ENCODE peak calls at places on chromosome 11, in four cellular contexts. Y is GM23338, O is HCT116, T is aorta. A is an unnamed sample. For H3K27me3, the result is how much of the 10 kb centered on the place peaks cover.

GRCh38 chr11:71537537-71537936 is 288 bp upstream of the KRTAP5-8 start:
- DNase-seq in O (no peak), Y (no peak), T (no peak), A (no peak)

GRCh38 chr11:93957553-93957952 is 63.6 kb upstream of the HEPHL1 start:
- DNase-seq in T (no peak), Y (no peak), O (no peak), A (no peak)

GRCh38 chr11:10941429-10941828 is 83.6 kb upstream of the ZBED5 start:
- DNase-seq in O (no peak), Y (no peak), T (no peak), A (peak)

GRCh38 chr11:74437441-74437840 is 29.9 kb downstream of the KCNE3 start:
- DNase-seq in Y (no peak), T (no peak), O (no peak), A (no peak)

GRCh38 chr11:69925366-69926196 is 106.4 kb upstream of the FGF3 start:
- DNase-seq in T (peak), O (no peak), Y (no peak), A (peak)

GRCh38 chr11:69249086-69249640 is 44.8 kb upstream of the MYEOV start:
- DNase-seq in T (no peak), O (no peak), Y (no peak), A (no peak)

GRCh38 chr11:103800406-103801114 is 235.9 kb upstream of the DDI1 start:
- DNase-seq in Y (peak), T (peak), O (no peak), A (no peak)

GRCh38 chr11:8593935-8594909 is at the start of gene STK33:
- DNase-seq in O (peak), T (no peak), Y (peak), A (peak)

GRCh38 chr11:117189191-117189940 is 9.8 kb upstream of the TAGLN start:
- DNase-seq in Y (no peak), T (peak), O (no peak), A (peak)

GRCh38 chr11:13333456-13333957 is 55.9 kb downstream of the BMAL1 start:
- DNase-seq in Y (no peak), T (no peak), O (peak), A (no peak)

GRCh38 chr11:111445586-111445985 is 66.5 kb upstream of the POU2AF1 start:
- DNase-seq in O (no peak), Y (no peak), T (no peak), A (no peak)

GRCh38 chr11:89182773-89183172 is 5.1 kb downstream of the TYR start:
- DNase-seq in T (no peak), O (no peak), Y (no peak), A (no peak)

GRCh38 chr11:123654566-123655081 is at the start of gene SCN3B:
- DNase-seq in T (peak), Y (peak), O (no peak), A (peak)

GRCh38 chr11:19601235-19601634 is 111.4 kb upstream of the NAV2 start:
- DNase-seq in T (no peak), O (no peak), Y (no peak), A (no peak)

GRCh38 chr11:66071326-66071870 is 1.3 kb downstream of the PACS1 start:
- DNase-seq in Y (no peak), O (no peak), T (no peak), A (no peak)

GRCh38 chr11:85717360-85717927 is 31.4 kb upstream of the CCDC89 start:
- DNase-seq in O (no peak), T (no peak), Y (no peak), A (no peak)

GRCh38 chr11:118406599-118407166 is 5.3 kb downstream of the ATP5MG start:
- DNase-seq in Y (no peak), T (no peak), O (no peak), A (no peak)

GRCh38 chr11:74459584-74459983 is 7.8 kb downstream of the KCNE3 start:
- DNase-seq in Y (no peak), O (no peak), T (no peak), A (no peak)

GRCh38 chr11:77195071-77195705 is 67.1 kb downstream of the MYO7A start:
- DNase-seq in T (peak), Y (no peak), O (no peak), A (no peak)

GRCh38 chr11:68211546-68211945 is 1.6 kb downstream of the KMT5B start:
- DNase-seq in Y (no peak), O (no peak), T (no peak), A (peak)

GRCh38 chr11:117734596-117734995 is 62.4 kb downstream of the DSCAML1 start:
- DNase-seq in Y (peak), T (no peak), O (no peak), A (no peak)

GRCh38 chr11:35343033-35343598 is 76.2 kb downstream of the SLC1A2 start:
- DNase-seq in T (no peak), Y (no peak), O (no peak), A (no peak)

GRCh38 chr11:32580967-32581366 is 2.7 kb upstream of the EIF3M start:
- DNase-seq in Y (peak), O (no peak), T (no peak), A (no peak)

GRCh38 chr11:11089805-11090204 is 232.0 kb upstream of the ZBED5 start:
- DNase-seq in O (no peak), T (no peak), Y (no peak), A (no peak)

GRCh38 chr11:74820763-74821162 is 72.1 kb downstream of the RNF169 start:
- DNase-seq in O (no peak), Y (no peak), T (no peak), A (no peak)

GRCh38 chr11:57804466-57804865 is 42.9 kb downstream of the CTNND1 start:
- DNase-seq in T (no peak), Y (no peak), O (no peak), A (no peak)

GRCh38 chr11:20388096-20389055 is 860 bp downstream of the PRMT3 start:
- DNase-seq in Y (no peak), O (no peak), T (no peak), A (no peak)

GRCh38 chr11:4191031-4191571 is 96.5 kb downstream of the RRM1 start:
- DNase-seq in O (no peak), T (peak), Y (no peak), A (no peak)

GRCh38 chr11:72684236-72684912 is 10.2 kb upstream of the PDE2A start:
- DNase-seq in O (peak), T (peak), Y (peak), A (no peak)

GRCh38 chr11:34262601-34263081 is 95.2 kb downstream of the ABTB2 start:
- DNase-seq in Y (no peak), T (no peak), O (no peak), A (no peak)

GRCh38 chr11:132848336-132848735 is 684.0 kb downstream of the OPCML start:
- DNase-seq in T (no peak), O (no peak), Y (no peak), A (no peak)

GRCh38 chr11:15775051-15775541 is 581.2 kb downstream of the SOX6 start:
- DNase-seq in T (no peak), Y (no peak), O (no peak), A (peak)

GRCh38 chr11:68181719-68182451 is 31.2 kb downstream of the KMT5B start:
- DNase-seq in O (no peak), T (no peak), Y (no peak), A (no peak)

GRCh38 chr11:60950933-60951610 is 904 bp downstream of the SLC15A3 start:
- DNase-seq in T (peak), O (no peak), Y (peak), A (peak)

GRCh38 chr11:27416568-27417176 is 53.7 kb upstream of the CCDC34 start:
- DNase-seq in O (no peak), T (no peak), Y (no peak), A (no peak)

GRCh38 chr11:10233581-10233980 is 60.4 kb downstream of the SBF2 start:
- DNase-seq in O (peak), T (no peak), Y (no peak), A (no peak)

GRCh38 chr11:35318977-35319925 is 100.1 kb downstream of the SLC1A2 start:
- DNase-seq in O (no peak), Y (no peak), T (no peak), A (no peak)

GRCh38 chr11:64643927-64644326 is 52.9 kb downstream of the SLC22A12 start:
- DNase-seq in O (no peak), T (no peak), Y (no peak), A (no peak)
- H3K27me3 ChIP-seq in O (under half), T (under half), Y (half or more), A (half or more)

DNA sequence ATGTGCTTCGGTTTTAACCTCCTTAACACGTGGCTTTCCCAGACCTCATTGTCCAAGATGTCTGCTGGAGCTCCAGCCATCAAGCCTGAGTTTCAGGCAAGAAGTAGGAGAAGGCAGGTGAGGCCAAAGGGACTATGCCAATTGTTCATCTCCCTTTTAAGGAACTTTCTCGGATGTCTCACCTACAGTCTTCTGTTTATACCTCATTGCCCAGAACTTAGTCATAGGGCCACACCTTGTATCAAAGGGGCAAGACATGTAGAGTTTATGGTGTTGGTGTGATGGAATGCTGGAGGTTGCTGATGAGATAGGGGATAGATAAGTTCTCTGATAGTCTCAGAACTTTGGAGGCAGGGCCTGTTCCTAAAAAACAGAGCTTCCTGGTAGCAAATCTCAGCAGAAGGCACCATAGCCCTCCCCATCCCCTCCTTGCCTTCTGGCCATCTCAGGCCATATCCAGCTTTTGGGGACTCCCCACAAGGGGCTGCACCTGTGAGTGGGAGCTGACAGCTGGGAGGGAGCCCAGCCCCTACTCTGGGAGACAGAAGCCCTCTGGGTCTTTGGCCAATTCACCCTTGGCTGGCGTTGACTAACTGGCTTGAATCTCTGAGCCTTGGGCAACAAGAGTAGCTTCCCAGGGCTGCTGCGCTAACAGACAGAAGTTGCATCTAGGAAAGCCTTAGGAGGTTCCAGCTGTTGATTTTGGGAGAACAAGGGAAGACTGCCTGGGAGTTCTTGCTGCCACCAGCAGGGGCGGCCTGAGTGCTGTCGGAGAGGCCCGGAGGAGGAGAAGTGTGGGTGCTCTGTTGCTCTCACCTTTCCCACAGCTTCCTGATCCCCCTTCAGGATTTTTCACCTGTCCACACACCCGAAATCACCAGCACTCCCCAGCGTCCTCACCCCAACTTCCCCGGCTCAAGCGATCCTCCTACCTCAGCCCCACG is 149.8 kb upstream of the THY1 start:
- DNase-seq in Y (peak), T (no peak), O (peak), A (no peak)
- H3K27me3 ChIP-seq in Y (under half), T (under half), O (under half), A (under half)

GRCh38 chr11:129862123-129862522 is 33.3 kb downstream of the NFRKB start:
- DNase-seq in Y (peak), T (no peak), O (no peak), A (no peak)
- H3K27me3 ChIP-seq in Y (under half), T (under half), O (under half), A (under half)

GRCh38 chr11:79227732-79228416 is 213.0 kb downstream of the TENM4 start:
- DNase-seq in Y (peak), O (no peak), T (no peak), A (no peak)

GRCh38 chr11:79227308-79227707 is 213.5 kb downstream of the TENM4 start:
- DNase-seq in O (no peak), T (no peak), Y (no peak), A (no peak)

GRCh38 chr11:79228417-79228755 is 212.4 kb downstream of the TENM4 start:
- DNase-seq in Y (no peak), O (no peak), T (no peak), A (no peak)

GRCh38 chr11:79229047-79229446 is 211.8 kb downstream of the TENM4 start:
- DNase-seq in T (no peak), Y (no peak), O (no peak), A (no peak)

DNA sequence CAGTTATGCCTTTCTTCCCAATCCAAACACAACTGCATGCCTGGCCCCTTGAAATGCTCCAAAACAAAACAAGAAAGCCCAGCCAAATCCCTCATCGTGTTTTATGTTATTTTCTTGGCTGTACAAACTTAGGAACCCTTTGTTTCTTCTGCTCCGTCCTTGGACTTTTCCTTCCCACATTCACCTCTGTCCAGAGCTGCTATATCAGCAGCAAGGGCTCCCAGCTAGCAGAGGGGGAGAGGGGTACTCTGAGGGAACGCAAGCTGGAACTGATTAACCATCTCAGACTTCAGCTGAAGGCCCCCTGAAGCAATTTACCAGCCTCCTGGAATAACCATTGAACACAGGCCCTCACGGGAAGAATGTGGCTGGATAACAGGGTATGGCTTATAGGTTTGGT is 214.7 kb downstream of the TENM4 start:
- DNase-seq in T (no peak), Y (no peak), O (no peak), A (no peak)
- H3K27me3 ChIP-seq in T (under half), Y (under half), O (under half), A (under half)

DNA sequence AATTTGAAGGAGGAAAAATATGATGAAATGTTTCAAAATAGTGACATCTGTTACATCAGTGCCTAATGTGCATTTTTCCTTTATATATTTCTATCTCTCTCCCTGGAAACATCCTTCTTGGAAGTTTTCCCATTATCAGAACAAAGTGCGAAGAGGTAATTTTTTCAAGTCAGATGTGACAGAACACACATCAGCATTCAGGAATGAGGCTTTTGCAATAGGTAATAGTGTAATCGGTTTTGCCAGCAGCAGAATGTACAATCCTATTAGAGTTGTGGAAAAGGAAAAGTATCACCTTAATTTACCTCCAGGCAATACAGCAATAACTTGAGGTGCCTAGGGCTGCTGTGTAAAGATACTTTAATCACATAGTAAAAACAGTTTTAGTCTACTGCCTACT is 275.8 kb downstream of the FAT3 start:
- DNase-seq in T (no peak), Y (no peak), O (no peak), A (no peak)
- H3K27me3 ChIP-seq in T (under half), Y (under half), O (under half), A (under half)

GRCh38 chr11:86947541-86947940 is 7.7 kb downstream of the FZD4 start:
- DNase-seq in Y (no peak), O (no peak), T (no peak), A (no peak)
- H3K27me3 ChIP-seq in Y (under half), O (under half), T (under half), A (under half)

DNA sequence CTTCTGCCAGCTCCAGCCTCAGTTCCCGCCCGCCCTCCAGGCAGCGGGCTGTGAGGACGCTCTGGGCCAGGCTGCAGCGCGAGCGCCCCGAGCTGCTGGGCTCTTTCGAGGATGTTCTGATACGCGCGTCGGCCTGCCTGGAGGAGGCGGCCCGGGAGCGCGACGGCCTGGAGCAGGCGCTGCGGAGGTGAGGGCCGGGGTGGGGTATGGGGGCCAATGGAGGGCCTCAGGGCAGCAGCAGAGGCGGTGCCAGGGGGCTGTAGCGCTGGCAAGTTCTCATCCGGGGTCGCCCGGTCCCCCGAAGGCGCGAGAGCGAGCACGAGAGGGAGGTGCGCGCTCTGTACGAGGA is 2.2 kb downstream of the CRACR2B start:
- DNase-seq in T (no peak), O (no peak), Y (peak), A (peak)
- H3K27me3 ChIP-seq in T (under half), O (under half), Y (under half), A (under half)